ENCODE peak calls at places on chromosomes 7 and 10, in ten cellular contexts. M is left ventricle myocardium inferior, Q is astrocyte, C is upper lobe of right lung, B is epithelial cell of esophagus, R is lower lobe of right lung, L is left lung, D is AG09309, U is dorsolateral prefrontal cortex, Z is brain microvascular endothelial cell. H is an unnamed sample.

GRCh38 chr7:114981323-114981722 is 59.4 kb downstream of the MDFIC start:
- DNase-seq in M (no peak), Q (no peak), C (no peak), B (no peak), R (no peak), L (no peak), D (no peak), U (no peak), Z (no peak), H (no peak)

GRCh38 chr10:29210469-29210868 is 78.4 kb upstream of the LYZL1 start:
- DNase-seq in M (no peak), Q (no peak), C (no peak), B (no peak), R (no peak), L (no peak), D (no peak), U (no peak), Z (no peak), H (no peak)

GRCh38 chr10:114103286-114103685 is 59.6 kb downstream of the ADRB1 start:
- DNase-seq in M (no peak), Q (peak; percentile 36), C (no peak), B (peak; percentile 73), R (no peak), L (no peak), D (peak; percentile 43), U (no peak), Z (peak; percentile 42), H (no peak)

GRCh38 chr10:132632091-132632561 is 94.5 kb downstream of the INPP5A start:
- DNase-seq in M (peak; percentile 79), Q (no peak), C (peak; percentile 62), B (no peak), R (peak; percentile 35), L (peak; percentile 45), D (no peak), U (peak; percentile 58), Z (no peak), H (no peak)

GRCh38 chr10:125756853-125757487 is 18.7 kb downstream of the MMP21 start:
- DNase-seq in M (no peak), Q (no peak), C (no peak), B (no peak), R (no peak), L (no peak), D (no peak), U (no peak), Z (no peak), H (no peak)

GRCh38 chr7:99792983-99793382 is 9.0 kb upstream of the CYP3A4 start:
- DNase-seq in M (no peak), Q (no peak), C (no peak), B (no peak), R (no peak), L (no peak), D (no peak), U (no peak), Z (no peak), H (no peak)

GRCh38 chr10:44517635-44518034 is 132.7 kb upstream of the CXCL12 start:
- DNase-seq in M (no peak), Q (no peak), C (no peak), B (no peak), R (no peak), L (no peak), D (no peak), U (no peak), Z (no peak), H (no peak)

GRCh38 chr10:94116848-94117247 is 123.1 kb downstream of the PLCE1 start:
- DNase-seq in M (no peak), Q (no peak), C (no peak), B (no peak), R (no peak), L (no peak), D (no peak), U (no peak), Z (peak; percentile 18), H (no peak)

GRCh38 chr10:18918545-18918944 is 130.1 kb upstream of the MALRD1 start:
- DNase-seq in M (no peak), Q (peak; percentile 97), C (no peak), B (no peak), R (no peak), L (no peak), D (no peak), U (no peak), Z (peak; percentile 24), H (no peak)

GRCh38 chr10:109978481-109978880 is 29.3 kb upstream of the ADD3 start:
- DNase-seq in M (no peak), Q (peak; percentile 40), C (no peak), B (peak; percentile 61), R (no peak), L (no peak), D (no peak), U (no peak), Z (peak; percentile 72), H (no peak)

GRCh38 chr7:136189506-136189998 is 212.4 kb upstream of the MTPN start:
- DNase-seq in M (no peak), Q (no peak), C (no peak), B (no peak), R (no peak), L (no peak), D (no peak), U (no peak), Z (no peak), H (no peak)

GRCh38 chr10:6069101-6069931 is 7.1 kb upstream of the IL2RA start:
- DNase-seq in M (no peak), Q (peak; percentile 23), C (no peak), B (no peak), R (no peak), L (no peak), D (no peak), U (no peak), Z (no peak), H (no peak)

GRCh38 chr10:6070647-6071046 is 8.5 kb upstream of the IL2RA start:
- DNase-seq in M (no peak), Q (peak; percentile 22), C (no peak), B (no peak), R (no peak), L (no peak), D (no peak), U (no peak), Z (no peak), H (no peak)

GRCh38 chr10:6067457-6067856 is 5.3 kb upstream of the IL2RA start:
- DNase-seq in M (no peak), Q (no peak), C (no peak), B (no peak), R (no peak), L (no peak), D (no peak), U (no peak), Z (no peak), H (no peak)

GRCh38 chr10:6068006-6068405 is 5.8 kb upstream of the IL2RA start:
- DNase-seq in M (no peak), Q (no peak), C (no peak), B (no peak), R (no peak), L (no peak), D (no peak), U (no peak), Z (no peak), H (no peak)

GRCh38 chr10:6068422-6068821 is 6.3 kb upstream of the IL2RA start:
- DNase-seq in M (peak; percentile 33), Q (no peak), C (no peak), B (no peak), R (peak; percentile 62), L (no peak), D (no peak), U (no peak), Z (no peak), H (no peak)
- H3K4me3 ChIP-seq in M (no peak overlapping the region), Q (no peak overlapping the region), C (no peak overlapping the region), B (no peak overlapping the region), R (no peak overlapping the region), L (no peak overlapping the region), D (no peak overlapping the region), U (no peak overlapping the region), Z (no peak overlapping the region), H (no peak overlapping the region)

DNA sequence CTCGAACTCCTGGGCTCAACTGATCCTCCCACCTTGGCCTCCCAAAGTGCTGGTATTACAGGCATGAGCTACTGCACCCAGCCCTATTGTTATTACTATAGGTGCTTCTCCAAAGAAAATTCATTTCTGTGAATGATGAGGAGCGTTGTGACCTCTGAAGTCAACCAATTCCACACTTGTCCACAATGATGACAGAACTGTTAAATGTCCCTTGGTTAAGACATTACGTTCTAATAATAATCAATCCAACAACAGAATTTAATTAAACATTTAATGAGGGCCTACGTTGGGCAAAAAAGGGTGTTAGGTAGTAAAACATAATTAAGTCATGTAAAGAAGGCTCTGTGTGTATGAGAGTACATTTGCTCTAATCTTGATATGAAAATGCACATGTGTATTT is 18.2 kb downstream of the POLR3A start:
- DNase-seq in M (no peak), Q (no peak), C (no peak), B (no peak), R (no peak), L (no peak), D (no peak), U (no peak), Z (no peak), H (no peak)
- TF ChIP-seq CTCF in M (no peak), Q (no peak), C (no peak), B (no peak), R (no peak), L (no peak), D (no peak), U (no peak), Z (no peak), H (no peak)

GRCh38 chr7:41437257-41438196 is 265.4 kb downstream of the INHBA start:
- DNase-seq in M (no peak), Q (no peak), C (no peak), B (peak; percentile 59), R (no peak), L (no peak), D (no peak), U (no peak), Z (no peak), H (no peak)
- H3K4me3 ChIP-seq in M (no peak overlapping the region), Q (no peak overlapping the region), C (no peak overlapping the region), B (no peak overlapping the region), R (no peak overlapping the region), L (no peak overlapping the region), D (no peak overlapping the region), U (no peak overlapping the region), Z (no peak overlapping the region), H (no peak overlapping the region)

GRCh38 chr10:77504870-77505257 is 132.7 kb downstream of the KCNMA1 start:
- DNase-seq in M (no peak), Q (peak; percentile 58), C (no peak), B (peak; percentile 93), R (no peak), L (no peak), D (no peak), U (no peak), Z (peak; percentile 18), H (no peak)
- TF ChIP-seq CTCF in M (no peak), Q (no peak), C (no peak), B (peak; percentile 25), R (no peak), L (no peak), D (no peak), U (no peak), Z (peak; percentile 26), H (no peak)

DNA sequence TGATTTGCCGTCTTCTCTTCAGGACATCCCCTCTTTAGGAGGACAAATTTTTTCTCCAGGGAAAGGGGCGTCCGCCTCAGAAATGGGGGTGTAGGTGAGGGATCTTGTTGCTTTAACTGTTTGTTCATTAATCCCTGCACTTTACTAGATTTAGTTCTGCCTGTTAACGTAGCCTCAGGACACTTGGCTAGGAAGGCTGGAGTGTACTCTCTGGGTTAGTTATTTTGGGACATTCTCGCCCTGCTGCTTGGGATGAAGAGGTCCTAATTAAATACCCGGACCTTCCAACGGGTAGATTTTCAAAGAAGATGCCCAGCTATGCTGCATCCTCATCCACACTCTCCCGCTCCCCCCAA is 552 bp upstream of the ZNF365 start:
- DNase-seq in M (no peak), Q (no peak), C (no peak), B (no peak), R (no peak), L (no peak), D (no peak), U (no peak), Z (no peak), H (no peak)
- H3K4me3 ChIP-seq in M (peak overlapping the region; percentile 63), Q (peak overlapping the region; percentile 62), C (peak overlapping the region; percentile 49), B (peak overlapping the region; percentile 30), R (peak overlapping the region; percentile 54), L (peak overlapping the region; percentile 31), D (peak overlapping the region; percentile 69), U (peak overlapping the region; percentile 77), Z (peak overlapping the region; percentile 60), H (no peak overlapping the region)